ENCODE peak calls at places on chromosomes 3 and 15, in six cellular contexts. One of them, this sample, is unnamed.

GRCh38 chr3:119669906-119670570 is 7.2 kb downstream of the COX17 start:
- DNase-seq in endothelial cell: no peak
- DNase-seq in foreskin fibroblast: peak
- DNase-seq in WTC11: no peak
- DNase-seq in nephron progenitor cell: no peak
- DNase-seq in Caco-2: no peak
- DNase-seq in this sample: no peak

GRCh38 chr3:119380697-119381096 is 82.7 kb downstream of the TMEM39A start:
- DNase-seq in Caco-2: no peak
- DNase-seq in WTC11: no peak
- DNase-seq in foreskin fibroblast: peak
- DNase-seq in nephron progenitor cell: no peak
- DNase-seq in endothelial cell: no peak
- DNase-seq in this sample: no peak

GRCh38 chr15:68791431-68792283 is 29.0 kb downstream of the ANP32A start:
- DNase-seq in endothelial cell: no peak
- DNase-seq in foreskin fibroblast: no peak
- DNase-seq in WTC11: no peak
- DNase-seq in Caco-2: no peak
- DNase-seq in nephron progenitor cell: no peak
- DNase-seq in this sample: no peak

GRCh38 chr3:148789156-148789555 is 38.5 kb upstream of the CPB1 start:
- DNase-seq in Caco-2: no peak
- DNase-seq in nephron progenitor cell: peak
- DNase-seq in foreskin fibroblast: peak
- DNase-seq in WTC11: no peak
- DNase-seq in endothelial cell: no peak
- DNase-seq in this sample: no peak

GRCh38 chr3:120450914-120451669 is at the start of gene FSTL1:
- DNase-seq in endothelial cell: peak
- DNase-seq in nephron progenitor cell: peak
- DNase-seq in foreskin fibroblast: peak
- DNase-seq in WTC11: peak
- DNase-seq in Caco-2: no peak
- DNase-seq in this sample: no peak

GRCh38 chr15:51751687-51752683 is 588 bp downstream of the TMOD2 start:
- DNase-seq in Caco-2: peak
- DNase-seq in WTC11: peak
- DNase-seq in nephron progenitor cell: peak
- DNase-seq in endothelial cell: peak
- DNase-seq in foreskin fibroblast: peak
- DNase-seq in this sample: no peak

GRCh38 chr3:169603661-169604060 is 59.9 kb downstream of the MECOM start:
- DNase-seq in Caco-2: no peak
- DNase-seq in endothelial cell: no peak
- DNase-seq in foreskin fibroblast: no peak
- DNase-seq in WTC11: no peak
- DNase-seq in nephron progenitor cell: no peak
- DNase-seq in this sample: no peak

GRCh38 chr3:71703796-71704195 is 21.4 kb downstream of the EIF4E3 start:
- DNase-seq in WTC11: no peak
- DNase-seq in Caco-2: no peak
- DNase-seq in foreskin fibroblast: no peak
- DNase-seq in nephron progenitor cell: no peak
- DNase-seq in endothelial cell: no peak
- DNase-seq in this sample: no peak

GRCh38 chr3:32613183-32613582 is 42.5 kb upstream of the DYNC1LI1 start:
- DNase-seq in Caco-2: no peak
- DNase-seq in endothelial cell: no peak
- DNase-seq in nephron progenitor cell: no peak
- DNase-seq in foreskin fibroblast: no peak
- DNase-seq in WTC11: no peak
- DNase-seq in this sample: no peak

GRCh38 chr15:51793521-51793920 is 35.9 kb upstream of the TMOD3 start:
- DNase-seq in Caco-2: no peak
- DNase-seq in WTC11: no peak
- DNase-seq in endothelial cell: no peak
- DNase-seq in nephron progenitor cell: no peak
- DNase-seq in foreskin fibroblast: no peak
- DNase-seq in this sample: no peak

GRCh38 chr3:110473405-110473804 is 598.2 kb upstream of the NECTIN3 start:
- DNase-seq in endothelial cell: no peak
- DNase-seq in nephron progenitor cell: no peak
- DNase-seq in Caco-2: no peak
- DNase-seq in foreskin fibroblast: no peak
- DNase-seq in WTC11: no peak
- DNase-seq in this sample: no peak

GRCh38 chr15:70535955-70536338 is 227.4 kb downstream of the UACA start:
- DNase-seq in foreskin fibroblast: no peak
- DNase-seq in nephron progenitor cell: no peak
- DNase-seq in Caco-2: no peak
- DNase-seq in WTC11: no peak
- DNase-seq in endothelial cell: no peak
- DNase-seq in this sample: no peak

GRCh38 chr15:89150762-89151305 is 62.6 kb downstream of the ABHD2 start:
- DNase-seq in Caco-2: no peak
- DNase-seq in WTC11: no peak
- DNase-seq in nephron progenitor cell: no peak
- DNase-seq in foreskin fibroblast: no peak
- DNase-seq in endothelial cell: no peak
- DNase-seq in this sample: no peak

GRCh38 chr3:138180375-138181029 is 5.8 kb upstream of the DBR1 start:
- DNase-seq in foreskin fibroblast: peak
- DNase-seq in Caco-2: peak
- DNase-seq in endothelial cell: no peak
- DNase-seq in WTC11: no peak
- DNase-seq in nephron progenitor cell: no peak
- DNase-seq in this sample: no peak

GRCh38 chr15:43775411-43775965 is 1.3 kb downstream of the ELL3 start:
- DNase-seq in WTC11: peak
- DNase-seq in endothelial cell: peak
- DNase-seq in Caco-2: peak
- DNase-seq in foreskin fibroblast: peak
- DNase-seq in nephron progenitor cell: no peak
- DNase-seq in this sample: no peak

GRCh38 chr3:108100906-108101305 is 10.1 kb upstream of the CD47 start:
- DNase-seq in endothelial cell: no peak
- DNase-seq in WTC11: no peak
- DNase-seq in Caco-2: no peak
- DNase-seq in foreskin fibroblast: no peak
- DNase-seq in nephron progenitor cell: no peak
- DNase-seq in this sample: no peak

GRCh38 chr3:177145954-177146353 is 51.3 kb downstream of the TBL1XR1 start:
- DNase-seq in foreskin fibroblast: no peak
- DNase-seq in endothelial cell: no peak
- DNase-seq in Caco-2: no peak
- DNase-seq in nephron progenitor cell: no peak
- DNase-seq in WTC11: no peak
- DNase-seq in this sample: no peak

GRCh38 chr3:53071882-53072431 is 26.1 kb upstream of the SFMBT1 start:
- DNase-seq in foreskin fibroblast: no peak
- DNase-seq in WTC11: peak
- DNase-seq in nephron progenitor cell: no peak
- DNase-seq in endothelial cell: no peak
- DNase-seq in Caco-2: no peak
- DNase-seq in this sample: no peak

GRCh38 chr15:28886431-28887343 is 913 bp downstream of the APBA2 start:
- DNase-seq in nephron progenitor cell: no peak
- DNase-seq in endothelial cell: no peak
- DNase-seq in foreskin fibroblast: peak
- DNase-seq in WTC11: no peak
- DNase-seq in Caco-2: no peak
- DNase-seq in this sample: no peak

GRCh38 chr15:28885289-28885629 is 515 bp upstream of the APBA2 start:
- DNase-seq in WTC11: no peak
- DNase-seq in foreskin fibroblast: peak
- DNase-seq in nephron progenitor cell: no peak
- DNase-seq in Caco-2: no peak
- DNase-seq in endothelial cell: no peak
- DNase-seq in this sample: no peak

GRCh38 chr15:28887344-28888174 is 1.8 kb downstream of the APBA2 start:
- DNase-seq in nephron progenitor cell: no peak
- DNase-seq in WTC11: no peak
- DNase-seq in Caco-2: no peak
- DNase-seq in foreskin fibroblast: peak
- DNase-seq in endothelial cell: no peak
- DNase-seq in this sample: no peak

GRCh38 chr15:28884151-28884940 is 1.4 kb upstream of the APBA2 start:
- DNase-seq in WTC11: no peak
- DNase-seq in foreskin fibroblast: no peak
- DNase-seq in nephron progenitor cell: no peak
- DNase-seq in Caco-2: no peak
- DNase-seq in endothelial cell: no peak
- DNase-seq in this sample: no peak

GRCh38 chr15:28885630-28886430 is at the start of gene APBA2:
- DNase-seq in foreskin fibroblast: peak
- DNase-seq in endothelial cell: peak
- DNase-seq in WTC11: peak
- DNase-seq in nephron progenitor cell: peak
- DNase-seq in Caco-2: no peak
- DNase-seq in this sample: no peak
- TF ChIP-seq CTCF in foreskin fibroblast: no peak
- TF ChIP-seq CTCF in endothelial cell: no peak
- TF ChIP-seq CTCF in WTC11: no peak
- TF ChIP-seq CTCF in nephron progenitor cell: no peak
- TF ChIP-seq CTCF in Caco-2: no peak
- TF ChIP-seq CTCF in this sample: no peak

DNA sequence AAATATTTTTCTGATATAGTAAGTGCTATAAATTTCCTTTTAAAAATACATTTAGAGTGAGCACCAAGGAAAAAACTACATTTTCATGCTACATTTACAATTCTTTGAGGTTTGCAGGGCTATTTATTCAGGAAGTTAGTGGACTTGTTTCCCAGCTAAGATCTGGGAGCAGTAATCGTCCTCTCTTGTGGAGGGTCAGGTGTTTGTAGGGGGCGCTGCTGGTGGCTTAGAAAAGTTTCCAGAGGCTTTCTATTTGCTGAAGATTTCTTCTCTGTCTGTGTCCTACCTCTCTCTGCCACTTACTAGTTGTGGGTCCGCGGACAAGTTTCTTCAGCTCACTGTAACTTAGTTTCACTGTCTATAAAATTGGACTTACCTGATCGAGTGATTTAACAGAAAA is 163.9 kb downstream of the PEX5L start:
- DNase-seq in foreskin fibroblast: no peak
- DNase-seq in WTC11: peak
- DNase-seq in Caco-2: no peak
- DNase-seq in nephron progenitor cell: no peak
- DNase-seq in endothelial cell: no peak
- DNase-seq in this sample: no peak
- TF ChIP-seq CTCF in foreskin fibroblast: no peak
- TF ChIP-seq CTCF in WTC11: no peak
- TF ChIP-seq CTCF in Caco-2: no peak
- TF ChIP-seq CTCF in nephron progenitor cell: no peak
- TF ChIP-seq CTCF in endothelial cell: no peak
- TF ChIP-seq CTCF in this sample: no peak

GRCh38 chr15:78992416-78993256 is 47.8 kb upstream of the CTSH start:
- DNase-seq in WTC11: no peak
- DNase-seq in Caco-2: no peak
- DNase-seq in endothelial cell: no peak
- DNase-seq in nephron progenitor cell: no peak
- DNase-seq in foreskin fibroblast: no peak
- DNase-seq in this sample: no peak

GRCh38 chr15:78995921-78996780 is 51.3 kb upstream of the CTSH start:
- DNase-seq in Caco-2: no peak
- DNase-seq in foreskin fibroblast: no peak
- DNase-seq in endothelial cell: peak
- DNase-seq in nephron progenitor cell: no peak
- DNase-seq in WTC11: no peak
- DNase-seq in this sample: no peak

GRCh38 chr15:78993257-78993930 is 48.5 kb upstream of the CTSH start:
- DNase-seq in foreskin fibroblast: no peak
- DNase-seq in Caco-2: no peak
- DNase-seq in nephron progenitor cell: no peak
- DNase-seq in WTC11: no peak
- DNase-seq in endothelial cell: no peak
- DNase-seq in this sample: no peak

GRCh38 chr15:78991879-78992278 is 47.0 kb upstream of the CTSH start:
- DNase-seq in Caco-2: no peak
- DNase-seq in nephron progenitor cell: no peak
- DNase-seq in endothelial cell: no peak
- DNase-seq in WTC11: no peak
- DNase-seq in foreskin fibroblast: no peak
- DNase-seq in this sample: no peak

DNA sequence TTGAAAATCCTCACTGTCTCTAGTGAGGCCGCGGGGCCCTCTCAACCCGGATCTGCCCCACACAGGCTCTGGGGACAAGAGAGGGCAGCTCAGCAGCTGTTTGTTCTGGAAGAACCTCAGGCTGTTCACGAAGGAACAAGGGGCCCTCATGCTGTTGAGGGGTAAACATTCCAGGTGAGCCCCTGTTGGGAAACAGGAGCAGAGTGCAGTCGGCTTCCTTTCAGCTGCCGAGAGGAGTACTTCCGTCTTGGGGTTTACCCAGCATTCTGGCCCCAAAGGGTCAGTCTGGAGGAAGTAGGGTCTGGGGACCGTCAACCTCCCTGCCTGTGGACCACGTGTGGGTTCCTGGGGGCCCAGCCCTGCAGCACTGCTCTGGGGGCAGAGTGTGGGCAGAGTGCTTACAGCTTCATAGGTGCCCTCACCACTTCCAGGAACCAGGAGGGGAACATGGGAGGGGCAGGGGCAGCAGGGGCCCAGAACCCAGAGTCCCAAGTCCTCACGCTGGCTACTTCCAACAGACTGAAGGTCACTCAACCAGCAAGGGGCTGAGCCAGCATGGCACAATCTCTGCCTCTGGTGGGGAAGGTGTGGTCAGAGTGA is 49.2 kb upstream of the CTSH start:
- DNase-seq in Caco-2: peak
- DNase-seq in nephron progenitor cell: no peak
- DNase-seq in WTC11: no peak
- DNase-seq in endothelial cell: no peak
- DNase-seq in foreskin fibroblast: no peak
- DNase-seq in this sample: no peak
- TF ChIP-seq CTCF in Caco-2: no peak
- TF ChIP-seq CTCF in nephron progenitor cell: no peak
- TF ChIP-seq CTCF in WTC11: no peak
- TF ChIP-seq CTCF in endothelial cell: no peak
- TF ChIP-seq CTCF in foreskin fibroblast: no peak
- TF ChIP-seq CTCF in this sample: no peak

GRCh38 chr3:41508063-41508696 is 308.9 kb downstream of the CTNNB1 start:
- DNase-seq in WTC11: peak
- DNase-seq in foreskin fibroblast: no peak
- DNase-seq in Caco-2: no peak
- DNase-seq in endothelial cell: no peak
- DNase-seq in nephron progenitor cell: no peak
- DNase-seq in this sample: no peak
- TF ChIP-seq CTCF in WTC11: no peak
- TF ChIP-seq CTCF in foreskin fibroblast: no peak
- TF ChIP-seq CTCF in Caco-2: no peak
- TF ChIP-seq CTCF in endothelial cell: no peak
- TF ChIP-seq CTCF in nephron progenitor cell: no peak
- TF ChIP-seq CTCF in this sample: no peak

This sample was measured in AG09309.